ENCODE peak calls at places on chromosomes 5 and 9, in five cellular contexts. One of them, this sample, is unnamed.
A peak's percentile ranks its signal among the peaks of the same experiment; 100 is the strongest.

GRCh38 chr9:15132107-15132506 is 174.9 kb downstream of the TTC39B start:
- DNase-seq in small intestine: no peak
- DNase-seq in effector memory CD4-positive, alpha-beta T cell: no peak
- DNase-seq in fibroblast of lung: no peak
- DNase-seq in kidney: no peak
- DNase-seq in this sample: no peak

GRCh38 chr9:136345281-136346156 is 18.0 kb downstream of the DNLZ start:
- DNase-seq in small intestine: peak; percentile 15
- DNase-seq in effector memory CD4-positive, alpha-beta T cell: no peak
- DNase-seq in fibroblast of lung: peak; percentile 50
- DNase-seq in kidney: peak; percentile 89
- DNase-seq in this sample: no peak

GRCh38 chr9:115015018-115015635 is 84.7 kb upstream of the TNFSF8 start:
- DNase-seq in small intestine: peak; percentile 32
- DNase-seq in effector memory CD4-positive, alpha-beta T cell: no peak
- DNase-seq in fibroblast of lung: peak; percentile 65
- DNase-seq in kidney: no peak
- DNase-seq in this sample: no peak

GRCh38 chr9:136105398-136106135 is 10.5 kb upstream of the NACC2 start:
- DNase-seq in small intestine: no peak
- DNase-seq in effector memory CD4-positive, alpha-beta T cell: no peak
- DNase-seq in fibroblast of lung: peak; percentile 56
- DNase-seq in kidney: peak; percentile 92
- DNase-seq in this sample: no peak

GRCh38 chr5:74384851-74385250 is 255.7 kb downstream of the ENC1 start:
- DNase-seq in small intestine: no peak
- DNase-seq in effector memory CD4-positive, alpha-beta T cell: no peak
- DNase-seq in fibroblast of lung: peak; percentile 19
- DNase-seq in kidney: no peak
- DNase-seq in this sample: no peak

GRCh38 chr9:25917593-25918426 is 239.6 kb upstream of the TUSC1 start:
- DNase-seq in small intestine: no peak
- DNase-seq in effector memory CD4-positive, alpha-beta T cell: no peak
- DNase-seq in fibroblast of lung: no peak
- DNase-seq in kidney: no peak
- DNase-seq in this sample: no peak

GRCh38 chr5:180090098-180090768 is 18.7 kb upstream of the RNF130 start:
- DNase-seq in small intestine: peak; percentile 41
- DNase-seq in effector memory CD4-positive, alpha-beta T cell: peak; percentile 59
- DNase-seq in fibroblast of lung: peak; percentile 65
- DNase-seq in kidney: peak; percentile 87
- DNase-seq in this sample: no peak

GRCh38 chr9:111934747-111935146 is 38.1 kb downstream of the UGCG start:
- DNase-seq in small intestine: no peak
- DNase-seq in effector memory CD4-positive, alpha-beta T cell: no peak
- DNase-seq in fibroblast of lung: no peak
- DNase-seq in kidney: no peak
- DNase-seq in this sample: no peak

GRCh38 chr5:96149546-96149945 is 187.9 kb upstream of the ELL2 start:
- DNase-seq in small intestine: no peak
- DNase-seq in effector memory CD4-positive, alpha-beta T cell: no peak
- DNase-seq in fibroblast of lung: no peak
- DNase-seq in kidney: no peak
- DNase-seq in this sample: no peak

GRCh38 chr5:113347572-113347971 is 87.2 kb downstream of the TSSK1B start:
- DNase-seq in small intestine: no peak
- DNase-seq in effector memory CD4-positive, alpha-beta T cell: no peak
- DNase-seq in fibroblast of lung: no peak
- DNase-seq in kidney: no peak
- DNase-seq in this sample: no peak

DNA sequence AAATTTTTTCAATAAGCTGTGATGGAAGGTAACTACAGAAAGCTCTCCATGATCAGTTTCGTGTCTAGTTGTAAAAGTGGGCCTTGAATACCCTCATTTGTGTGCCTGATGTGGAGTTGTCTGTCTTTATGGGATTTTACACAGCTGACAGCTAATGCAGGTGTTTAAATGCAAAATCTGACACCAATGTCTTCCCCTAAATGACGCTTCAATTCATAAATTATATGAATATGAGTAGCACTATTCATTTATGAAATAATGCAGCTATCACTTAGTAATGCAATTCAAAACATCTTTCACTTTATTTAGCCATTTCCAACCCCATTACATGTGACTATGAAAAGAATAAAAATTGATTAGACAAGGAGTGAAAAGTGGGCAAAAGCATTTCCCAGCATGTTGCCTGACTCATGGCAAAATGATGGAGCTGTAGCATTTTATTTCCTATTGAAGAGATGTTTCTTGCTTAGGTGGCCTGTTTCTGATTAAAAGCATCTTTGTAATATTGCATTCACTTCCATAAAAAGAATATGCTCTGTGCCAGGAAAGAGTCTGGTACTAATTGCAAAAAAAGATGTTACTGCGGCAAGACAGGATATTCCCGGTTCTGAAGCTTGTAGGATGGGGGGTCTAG is 116.7 kb upstream of the HAPLN1 start:
- DNase-seq in small intestine: no peak
- DNase-seq in effector memory CD4-positive, alpha-beta T cell: no peak
- DNase-seq in fibroblast of lung: no peak
- DNase-seq in kidney: no peak
- DNase-seq in this sample: no peak
- H3K4me1 ChIP-seq in small intestine: no peaks in the 10 kb centered on the region
- H3K4me1 ChIP-seq in effector memory CD4-positive, alpha-beta T cell: no peaks in the 10 kb centered on the region
- H3K4me1 ChIP-seq in fibroblast of lung: no peaks in the 10 kb centered on the region
- H3K4me1 ChIP-seq in kidney: no peaks in the 10 kb centered on the region
- H3K4me1 ChIP-seq in this sample: no peaks in the 10 kb centered on the region

DNA sequence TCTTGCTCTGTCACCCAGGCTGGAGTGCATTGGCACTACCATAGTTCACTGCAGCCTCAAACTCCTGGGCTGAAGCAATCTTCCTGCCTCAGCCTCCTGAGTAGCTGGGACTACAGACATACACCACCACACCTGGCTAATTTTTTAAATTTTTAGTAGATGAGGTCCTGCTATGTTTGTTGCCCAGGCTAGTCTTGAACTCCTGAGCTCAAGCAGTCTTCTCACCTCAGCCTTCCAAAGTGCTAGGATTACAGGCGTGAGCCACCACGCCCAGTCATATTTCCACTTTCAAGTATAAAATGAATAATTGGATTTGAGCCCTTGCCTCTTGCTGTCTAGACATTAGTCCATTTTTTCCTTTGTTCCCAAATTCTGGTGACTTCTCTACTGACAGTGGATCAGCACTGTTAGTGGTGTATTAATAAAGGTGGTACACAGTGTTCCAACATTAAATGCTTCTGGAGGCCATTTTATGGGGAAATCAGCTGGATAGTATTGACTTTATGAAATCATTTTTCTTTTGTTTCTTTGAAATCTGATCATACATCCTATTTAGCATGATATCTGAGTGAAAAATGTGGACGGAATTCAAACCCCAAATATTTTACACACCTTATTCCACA is 15.9 kb downstream of the ATP6V0E1 start:
- DNase-seq in small intestine: no peak
- DNase-seq in effector memory CD4-positive, alpha-beta T cell: no peak
- DNase-seq in fibroblast of lung: no peak
- DNase-seq in kidney: no peak
- DNase-seq in this sample: no peak
- H3K4me1 ChIP-seq in small intestine: no peaks in the 10 kb centered on the region
- H3K4me1 ChIP-seq in effector memory CD4-positive, alpha-beta T cell: peaks cover 20% of the 10 kb centered on the region
- H3K4me1 ChIP-seq in fibroblast of lung: no peaks in the 10 kb centered on the region
- H3K4me1 ChIP-seq in kidney: peaks cover 16% of the 10 kb centered on the region
- H3K4me1 ChIP-seq in this sample: no peaks in the 10 kb centered on the region

GRCh38 chr9:21852751-21853150 is 50.3 kb downstream of the MTAP start:
- DNase-seq in small intestine: peak; percentile 80
- DNase-seq in effector memory CD4-positive, alpha-beta T cell: no peak
- DNase-seq in fibroblast of lung: no peak
- DNase-seq in kidney: no peak
- DNase-seq in this sample: no peak

GRCh38 chr9:21853414-21853813 is 51.0 kb downstream of the MTAP start:
- DNase-seq in small intestine: peak; percentile 88
- DNase-seq in effector memory CD4-positive, alpha-beta T cell: no peak
- DNase-seq in fibroblast of lung: no peak
- DNase-seq in kidney: no peak
- DNase-seq in this sample: no peak

GRCh38 chr9:21854119-21854518 is 51.7 kb downstream of the MTAP start:
- DNase-seq in small intestine: peak; percentile 12
- DNase-seq in effector memory CD4-positive, alpha-beta T cell: no peak
- DNase-seq in fibroblast of lung: no peak
- DNase-seq in kidney: no peak
- DNase-seq in this sample: no peak

GRCh38 chr9:21854594-21854993 is 52.2 kb downstream of the MTAP start:
- DNase-seq in small intestine: peak; percentile 90
- DNase-seq in effector memory CD4-positive, alpha-beta T cell: no peak
- DNase-seq in fibroblast of lung: peak; percentile 43
- DNase-seq in kidney: peak; percentile 70
- DNase-seq in this sample: no peak

GRCh38 chr9:21856301-21857094 is 54.1 kb downstream of the MTAP start:
- DNase-seq in small intestine: peak; percentile 28
- DNase-seq in effector memory CD4-positive, alpha-beta T cell: no peak
- DNase-seq in fibroblast of lung: peak; percentile 29
- DNase-seq in kidney: no peak
- DNase-seq in this sample: no peak
- H3K4me1 ChIP-seq in small intestine: peaks cover 6% of the 10 kb centered on the region
- H3K4me1 ChIP-seq in effector memory CD4-positive, alpha-beta T cell: no peaks in the 10 kb centered on the region
- H3K4me1 ChIP-seq in fibroblast of lung: peaks cover 16% of the 10 kb centered on the region
- H3K4me1 ChIP-seq in kidney: no peaks in the 10 kb centered on the region
- H3K4me1 ChIP-seq in this sample: no peaks in the 10 kb centered on the region

DNA sequence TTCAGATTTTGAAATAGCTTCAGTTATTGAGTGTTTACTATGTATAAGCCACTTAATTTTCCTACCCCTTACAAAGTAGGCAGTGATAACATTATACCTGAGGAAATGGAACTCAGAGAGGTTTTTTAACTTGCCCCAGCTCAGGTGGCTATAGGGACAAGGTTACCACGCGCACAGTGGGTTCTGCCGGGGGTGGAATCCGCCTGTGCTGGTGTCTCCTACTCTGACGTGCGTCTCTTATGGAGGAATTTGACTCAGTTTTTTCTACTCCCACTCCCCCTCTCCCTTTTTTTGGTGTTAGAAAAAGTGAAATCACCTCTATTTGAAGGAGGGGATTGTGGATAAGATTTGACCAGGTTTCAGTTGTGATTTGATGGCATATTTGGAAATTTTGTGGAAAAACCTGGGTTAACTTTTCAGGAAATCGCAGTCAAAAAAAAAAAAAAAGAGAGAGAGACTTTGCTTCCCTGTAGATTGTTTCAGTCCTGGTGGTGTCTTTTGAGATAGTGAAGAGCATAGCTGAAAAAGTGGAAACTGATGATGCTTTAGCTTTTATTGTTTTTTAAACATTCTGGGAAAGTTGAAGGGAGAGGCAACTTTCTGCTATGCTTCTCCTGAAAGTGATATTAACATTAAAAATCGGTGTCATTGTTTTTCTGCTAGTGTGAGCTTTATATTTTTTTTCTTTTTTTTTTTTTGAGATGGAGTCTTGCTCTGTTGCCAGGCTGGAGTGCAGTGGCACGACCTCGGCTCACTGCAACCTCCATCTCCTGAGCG is 15.9 kb downstream of the TRIO start:
- DNase-seq in small intestine: no peak
- DNase-seq in effector memory CD4-positive, alpha-beta T cell: no peak
- DNase-seq in fibroblast of lung: no peak
- DNase-seq in kidney: no peak
- DNase-seq in this sample: no peak
- H3K4me1 ChIP-seq in small intestine: no peaks in the 10 kb centered on the region
- H3K4me1 ChIP-seq in effector memory CD4-positive, alpha-beta T cell: no peaks in the 10 kb centered on the region
- H3K4me1 ChIP-seq in fibroblast of lung: peaks cover 38% of the 10 kb centered on the region
- H3K4me1 ChIP-seq in kidney: peaks cover 12% of the 10 kb centered on the region
- H3K4me1 ChIP-seq in this sample: peaks cover 8% of the 10 kb centered on the region

GRCh38 chr9:33818832-33819500 is 2.0 kb downstream of the UBE2R2 start:
- DNase-seq in small intestine: no peak
- DNase-seq in effector memory CD4-positive, alpha-beta T cell: no peak
- DNase-seq in fibroblast of lung: peak; percentile 56
- DNase-seq in kidney: no peak
- DNase-seq in this sample: no peak
- H3K4me1 ChIP-seq in small intestine: peaks cover 5% of the 10 kb centered on the region
- H3K4me1 ChIP-seq in effector memory CD4-positive, alpha-beta T cell: peaks cover 20% of the 10 kb centered on the region
- H3K4me1 ChIP-seq in fibroblast of lung: peaks cover 8% of the 10 kb centered on the region
- H3K4me1 ChIP-seq in kidney: peaks cover 18% of the 10 kb centered on the region
- H3K4me1 ChIP-seq in this sample: peaks cover 6% of the 10 kb centered on the region

GRCh38 chr5:165410476-165410875 is 1905.1 kb downstream of the MAT2B start:
- DNase-seq in small intestine: no peak
- DNase-seq in effector memory CD4-positive, alpha-beta T cell: no peak
- DNase-seq in fibroblast of lung: peak; percentile 37
- DNase-seq in kidney: no peak
- DNase-seq in this sample: no peak
- H3K4me1 ChIP-seq in small intestine: no peaks in the 10 kb centered on the region
- H3K4me1 ChIP-seq in effector memory CD4-positive, alpha-beta T cell: no peaks in the 10 kb centered on the region
- H3K4me1 ChIP-seq in fibroblast of lung: no peaks in the 10 kb centered on the region
- H3K4me1 ChIP-seq in kidney: no peaks in the 10 kb centered on the region
- H3K4me1 ChIP-seq in this sample: no peaks in the 10 kb centered on the region

GRCh38 chr9:131715906-131716305 is 24.0 kb downstream of the RAPGEF1 start:
- DNase-seq in small intestine: no peak
- DNase-seq in effector memory CD4-positive, alpha-beta T cell: no peak
- DNase-seq in fibroblast of lung: peak; percentile 27
- DNase-seq in kidney: no peak
- DNase-seq in this sample: no peak

GRCh38 chr9:131713016-131713415 is 26.9 kb downstream of the RAPGEF1 start:
- DNase-seq in small intestine: no peak
- DNase-seq in effector memory CD4-positive, alpha-beta T cell: no peak
- DNase-seq in fibroblast of lung: no peak
- DNase-seq in kidney: no peak
- DNase-seq in this sample: no peak

GRCh38 chr9:131714161-131714646 is 25.7 kb downstream of the RAPGEF1 start:
- DNase-seq in small intestine: no peak
- DNase-seq in effector memory CD4-positive, alpha-beta T cell: no peak
- DNase-seq in fibroblast of lung: peak; percentile 91
- DNase-seq in kidney: no peak
- DNase-seq in this sample: peak; percentile 77

GRCh38 chr9:131712151-131712716 is 27.6 kb downstream of the RAPGEF1 start:
- DNase-seq in small intestine: no peak
- DNase-seq in effector memory CD4-positive, alpha-beta T cell: no peak
- DNase-seq in fibroblast of lung: no peak
- DNase-seq in kidney: no peak
- DNase-seq in this sample: no peak

GRCh38 chr9:131714821-131715220 is 25.1 kb downstream of the RAPGEF1 start:
- DNase-seq in small intestine: no peak
- DNase-seq in effector memory CD4-positive, alpha-beta T cell: no peak
- DNase-seq in fibroblast of lung: no peak
- DNase-seq in kidney: no peak
- DNase-seq in this sample: no peak
- H3K4me1 ChIP-seq in small intestine: peaks cover 3% of the 10 kb centered on the region
- H3K4me1 ChIP-seq in effector memory CD4-positive, alpha-beta T cell: peaks cover 16% of the 10 kb centered on the region
- H3K4me1 ChIP-seq in fibroblast of lung: peaks cover 13% of the 10 kb centered on the region
- H3K4me1 ChIP-seq in kidney: peaks cover 28% of the 10 kb centered on the region
- H3K4me1 ChIP-seq in this sample: no peaks in the 10 kb centered on the region

GRCh38 chr5:142118421-142118686 is 9.8 kb downstream of the NDFIP1 start:
- DNase-seq in small intestine: no peak
- DNase-seq in effector memory CD4-positive, alpha-beta T cell: no peak
- DNase-seq in fibroblast of lung: no peak
- DNase-seq in kidney: no peak
- DNase-seq in this sample: no peak
- H3K4me1 ChIP-seq in small intestine: no peaks in the 10 kb centered on the region
- H3K4me1 ChIP-seq in effector memory CD4-positive, alpha-beta T cell: peaks cover 32% of the 10 kb centered on the region
- H3K4me1 ChIP-seq in fibroblast of lung: no peaks in the 10 kb centered on the region
- H3K4me1 ChIP-seq in kidney: peaks cover 12% of the 10 kb centered on the region
- H3K4me1 ChIP-seq in this sample: no peaks in the 10 kb centered on the region

This sample was measured in breast epithelium.